ENCODE peak calls at places on chromosomes 4 and X, in four cellular contexts. M is RPMI7951; S is non-pigmented ciliary epithelial cell; N is naive thymus-derived CD4-positive, alpha-beta T cell. D is an unnamed sample.
A peak's percentile ranks its signal among the peaks of the same experiment; 100 is the strongest.

GRCh38 chr4:71026086-71026485 is 32.6 kb downstream of the DCK start:
- DNase-seq in M (peak; percentile 84), S (peak; percentile 55), N (no peak), D (no peak)

GRCh38 chrX:28854637-28855036 is 267.4 kb downstream of the IL1RAPL1 start:
- DNase-seq in S (no peak), M (no peak), N (no peak), D (no peak)

GRCh38 chrX:96987228-96987627 is 103.5 kb downstream of the RPA4 start:
- DNase-seq in N (no peak), S (peak; percentile 13), M (no peak), D (no peak)

GRCh38 chr4:70559216-70559830 is 32.7 kb upstream of the AMBN start:
- DNase-seq in M (peak; percentile 29), N (no peak), S (peak; percentile 17), D (no peak)

GRCh38 chr4:48141048-48141447 is 7.0 kb upstream of the TXK start:
- DNase-seq in N (peak; percentile 39), S (peak; percentile 9), M (peak; percentile 44), D (no peak)

GRCh38 chrX:9832811-9833210 is 46.6 kb downstream of the SHROOM2 start:
- DNase-seq in M (no peak), N (no peak), S (no peak), D (no peak)

GRCh38 chrX:47514553-47515235 is 31.7 kb upstream of the ZNF41 start:
- DNase-seq in S (no peak), N (no peak), M (peak; percentile 79), D (no peak)

GRCh38 chrX:51182545-51182944 is 150.1 kb upstream of the NUDT10 start:
- DNase-seq in M (no peak), N (no peak), S (no peak), D (no peak)

GRCh38 chrX:138859421-138859820 is 147.9 kb upstream of the FGF13 start:
- DNase-seq in N (no peak), S (no peak), M (no peak), D (no peak)

GRCh38 chr4:12846368-12846767 is 637.8 kb downstream of the RAB28 start:
- DNase-seq in S (no peak), M (peak; percentile 2), N (no peak), D (no peak)

GRCh38 chr4:145883173-145883572 is 55.5 kb downstream of the ZNF827 start:
- DNase-seq in N (no peak), M (no peak), S (no peak), D (no peak)

GRCh38 chr4:53997901-53998300 is 66.5 kb downstream of the CHIC2 start:
- DNase-seq in N (no peak), M (no peak), S (no peak), D (no peak)

GRCh38 chrX:307261-308111 is 11.1 kb downstream of the GTPBP6 start:
- DNase-seq in M (no peak), N (no peak), S (no peak), D (no peak)

GRCh38 chr4:148618856-148619255 is 176.6 kb upstream of the NR3C2 start:
- DNase-seq in M (no peak), S (no peak), N (no peak), D (no peak)

GRCh38 chr4:186624951-186625350 is 69.6 kb upstream of the MTNR1A start:
- DNase-seq in N (no peak), M (no peak), S (peak; percentile 83), D (no peak)

GRCh38 chrX:68060506-68061205 is 372.6 kb downstream of the OPHN1 start:
- DNase-seq in S (no peak), M (no peak), N (no peak), D (no peak)

GRCh38 chr4:158121203-158121586 is 51.6 kb downstream of the GASK1B start:
- DNase-seq in N (no peak), S (peak; percentile 98), M (peak; percentile 59), D (no peak)

GRCh38 chr4:53592686-53593641 is 1.7 kb upstream of the LNX1 start:
- DNase-seq in M (no peak), S (no peak), N (no peak), D (no peak)

GRCh38 chrX:54808109-54808604 is 612 bp downstream of the MAGED2 start:
- DNase-seq in M (peak; percentile 63), N (no peak), S (no peak), D (no peak)

GRCh38 chr4:152106113-152106763 is 345.4 kb upstream of the GATB start:
- DNase-seq in N (no peak), S (peak; percentile 79), M (peak; percentile 96), D (no peak)

GRCh38 chr4:41428941-41429669 is 108.9 kb upstream of the LIMCH1 start:
- DNase-seq in S (no peak), M (no peak), N (no peak), D (no peak)

GRCh38 chr4:112516401-112517066 is 554 bp upstream of the NEUROG2 start:
- DNase-seq in S (no peak), N (no peak), M (peak; percentile 16), D (peak; percentile 19)

GRCh38 chr4:17780461-17781071 is 855 bp downstream of the FAM184B start:
- DNase-seq in M (peak; percentile 12), S (no peak), N (no peak), D (no peak)

GRCh38 chr4:1105662-1106061 is 7.7 kb downstream of the RNF212 start:
- DNase-seq in N (no peak), S (no peak), M (no peak), D (no peak)

GRCh38 chr4:80610845-80611244 is 275.3 kb downstream of the CFAP299 start:
- DNase-seq in S (no peak), N (no peak), M (peak; percentile 13), D (peak; percentile 15)

GRCh38 chr4:40349561-40350198 is 14.5 kb downstream of the CHRNA9 start:
- DNase-seq in M (peak; percentile 75), S (peak; percentile 43), N (no peak), D (no peak)

GRCh38 chrX:118839334-118839958 is 15.8 kb downstream of the ZCCHC12 start:
- DNase-seq in N (no peak), S (no peak), M (peak; percentile 34), D (peak; percentile 62)

GRCh38 chr4:173002840-173003561 is 165.6 kb upstream of the GALNT7 start:
- DNase-seq in S (no peak), N (no peak), M (no peak), D (no peak)

GRCh38 chr4:53942712-53943111 is 121.7 kb downstream of the CHIC2 start:
- DNase-seq in M (no peak), N (no peak), S (no peak), D (no peak)

GRCh38 chr4:99002274-99002673 is 6.8 kb downstream of the METAP1 start:
- DNase-seq in M (no peak), N (no peak), S (no peak), D (no peak)

GRCh38 chr4:5953003-5953951 is 60.4 kb upstream of the CRMP1 start:
- DNase-seq in M (no peak), S (no peak), N (no peak), D (no peak)

GRCh38 chrX:103791826-103792458 is 15.3 kb downstream of the PLP1 start:
- DNase-seq in N (no peak), S (no peak), M (no peak), D (no peak)

GRCh38 chrX:48589482-48590162 is 7.7 kb upstream of the WDR13 start:
- DNase-seq in M (no peak), S (no peak), N (no peak), D (no peak)

GRCh38 chrX:137743414-137743813 is 177.5 kb downstream of the ZIC3 start:
- DNase-seq in M (no peak), S (no peak), N (no peak), D (no peak)

D was measured in activated B cell treated with CpG ODN at 0.5 μM for 24 hours.